ENCODE peak calls at places on chromosomes 5 and 9, in five cellular contexts. G, S, O, W and H are unnamed samples.

GRCh38 chr9:124658165-124659017 is 112.7 kb downstream of the NR6A1 start:
- DNase-seq in G (peak; percentile 65), S (peak; percentile 98), O (peak; percentile 87), W (peak; percentile 4), H (peak; percentile 40)

GRCh38 chr5:27503813-27504212 is 465.4 kb upstream of the CDH9 start:
- DNase-seq in G (no peak), S (no peak), O (no peak), W (no peak), H (no peak)

GRCh38 chr9:113957778-113958430 is 81.8 kb downstream of the ZNF618 start:
- DNase-seq in G (no peak), S (peak; percentile 85), O (peak; percentile 85), W (no peak), H (no peak)

GRCh38 chr9:111621895-111622480 is 9.1 kb upstream of the DNAJC25 start:
- DNase-seq in G (peak; percentile 56), S (peak; percentile 58), O (peak; percentile 52), W (no peak), H (peak; percentile 69)

GRCh38 chr5:172417983-172418630 is 36.2 kb downstream of the SH3PXD2B start:
- DNase-seq in G (peak; percentile 94), S (peak; percentile 85), O (peak; percentile 13), W (no peak), H (no peak)

GRCh38 chr5:127007522-127007921 is 22.8 kb downstream of the MARCHF3 start:
- DNase-seq in G (no peak), S (no peak), O (no peak), W (no peak), H (no peak)

GRCh38 chr5:149445739-149446369 is 66.8 kb upstream of the IL17B start:
- DNase-seq in G (no peak), S (peak; percentile 92), O (peak; percentile 93), W (no peak), H (no peak)

GRCh38 chr5:158641016-158641415 is 458.7 kb downstream of the EBF1 start:
- DNase-seq in G (no peak), S (no peak), O (no peak), W (no peak), H (no peak)

GRCh38 chr5:78537821-78538220 is 110.8 kb downstream of the LHFPL2 start:
- DNase-seq in G (no peak), S (peak; percentile 58), O (peak; percentile 65), W (no peak), H (peak; percentile 78)

GRCh38 chr9:99231708-99232107 is 9.6 kb downstream of the SEC61B start:
- DNase-seq in G (no peak), S (no peak), O (peak; percentile 6), W (no peak), H (peak; percentile 56)

DNA sequence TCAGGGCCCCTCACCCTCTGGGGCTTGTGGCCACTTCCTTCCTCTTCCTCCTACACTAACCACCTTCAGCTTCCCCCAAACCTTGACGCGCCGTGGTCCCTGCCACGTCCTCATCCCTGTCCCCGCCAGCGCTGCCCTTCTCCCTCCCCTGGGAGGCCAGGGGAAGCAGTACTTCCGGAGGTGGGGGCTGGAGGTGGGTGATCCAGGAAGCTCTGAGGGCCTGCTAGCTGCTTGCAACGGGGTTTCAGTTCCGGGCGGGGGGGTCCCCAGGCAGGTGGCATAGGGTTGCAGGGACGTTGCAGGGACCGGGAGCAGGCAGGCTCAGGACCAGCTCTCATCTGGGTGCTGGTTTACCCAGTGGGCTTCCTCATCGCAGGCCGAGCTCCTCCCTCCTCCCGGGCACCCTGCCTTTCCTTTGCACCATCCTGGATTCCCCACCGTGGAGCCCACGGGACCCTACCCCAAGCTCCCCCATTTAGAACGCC is 70.0 kb downstream of the RXRA start:
- DNase-seq in G (no peak), S (no peak), O (no peak), W (peak; percentile 60), H (peak; percentile 67)
- H3K4me3 ChIP-seq in G (no peak overlapping the region), S (no peak overlapping the region), O (no peak overlapping the region), W (peak overlapping the region; percentile 62), H (no peak overlapping the region)

GRCh38 chr5:88979244-88979643 is 96.3 kb upstream of the MEF2C start:
- DNase-seq in G (no peak), S (peak; percentile 42), O (peak; percentile 41), W (no peak), H (no peak)
- H3K27me3 ChIP-seq in G (no peaks in the 10 kb centered on the region), S (no peaks in the 10 kb centered on the region), O (no peaks in the 10 kb centered on the region), W (no peaks in the 10 kb centered on the region), H (no peaks in the 10 kb centered on the region)

DNA sequence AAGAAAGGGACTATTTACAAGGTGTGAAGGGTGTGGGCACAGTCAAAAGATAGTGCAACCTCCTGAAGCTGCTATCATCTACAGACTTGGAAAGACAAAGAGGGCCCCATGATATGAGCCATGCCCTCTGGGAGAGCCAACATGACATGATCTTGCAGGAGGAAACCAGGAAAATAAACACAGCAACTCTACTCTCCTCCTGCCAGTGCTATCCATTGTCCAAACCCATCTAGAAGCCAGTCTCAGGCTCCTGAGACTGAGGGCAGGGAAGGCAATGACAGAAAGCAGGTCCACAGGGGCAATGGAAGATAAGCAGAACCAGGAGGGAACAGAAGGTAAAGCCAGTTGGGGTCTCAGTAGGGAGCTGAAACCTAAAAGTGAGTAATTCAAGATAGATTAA is 37.1 kb downstream of the PLPP1 start:
- DNase-seq in G (no peak), S (no peak), O (no peak), W (no peak), H (no peak)
- H3K36me3 ChIP-seq in G (no peaks in the 10 kb centered on the region), S (no peaks in the 10 kb centered on the region), O (no peaks in the 10 kb centered on the region), W (no peaks in the 10 kb centered on the region), H (no peaks in the 10 kb centered on the region)

GRCh38 chr9:84862308-84862707 is 192.8 kb downstream of the NTRK2 start:
- DNase-seq in G (no peak), S (no peak), O (no peak), W (no peak), H (no peak)
- H3K4me3 ChIP-seq in G (no peak overlapping the region), S (no peak overlapping the region), O (no peak overlapping the region), W (no peak overlapping the region), H (no peak overlapping the region)

GRCh38 chr5:88677502-88677901 is 205.5 kb downstream of the MEF2C start:
- DNase-seq in G (no peak), S (no peak), O (no peak), W (no peak), H (no peak)

GRCh38 chr5:88680253-88681132 is 202.5 kb downstream of the MEF2C start:
- DNase-seq in G (peak; percentile 81), S (no peak), O (peak; percentile 80), W (peak; percentile 63), H (peak; percentile 96)

GRCh38 chr5:88677943-88678779 is 204.8 kb downstream of the MEF2C start:
- DNase-seq in G (no peak), S (no peak), O (no peak), W (no peak), H (peak; percentile 84)

GRCh38 chr5:88679638-88680037 is 203.3 kb downstream of the MEF2C start:
- DNase-seq in G (peak; percentile 12), S (no peak), O (no peak), W (no peak), H (no peak)

GRCh38 chr5:88678780-88679491 is 204.0 kb downstream of the MEF2C start:
- DNase-seq in G (no peak), S (no peak), O (no peak), W (no peak), H (no peak)
- H3K27me3 ChIP-seq in G (no peaks in the 10 kb centered on the region), S (peaks cover 95% of the 10 kb centered on the region), O (no peaks in the 10 kb centered on the region), W (peaks cover 72% of the 10 kb centered on the region), H (peaks cover 93% of the 10 kb centered on the region)

GRCh38 chr9:132266017-132266416 is 88.8 kb downstream of the SETX start:
- DNase-seq in G (no peak), S (no peak), O (no peak), W (no peak), H (no peak)
- H3K36me3 ChIP-seq in G (no peaks in the 10 kb centered on the region), S (peaks cover 40% of the 10 kb centered on the region), O (peaks cover 32% of the 10 kb centered on the region), W (peaks cover 60% of the 10 kb centered on the region), H (peaks cover 18% of the 10 kb centered on the region)